ENCODE peak calls at places on chromosomes 12 and 14, in nine cellular contexts. H is H1, G is body of pancreas, M is transverse colon, B is tibial nerve, L is A549, R is heart left ventricle, V is Peyer's patch, X is uterus. C is an unnamed sample.

GRCh38 chr14:30935445-30935844 is 61.1 kb downstream of the COCH start:
- DNase-seq in H (no peak), G (no peak), M (no peak), B (no peak), L (no peak), R (no peak), V (no peak), X (no peak), C (no peak)

GRCh38 chr12:40801082-40801481 is 108.8 kb downstream of the CNTN1 start:
- DNase-seq in H (no peak), G (no peak), M (no peak), B (no peak), L (no peak), R (no peak), V (no peak), X (no peak), C (no peak)

GRCh38 chr14:94617988-94618822 is 6.0 kb downstream of the SERPINA3 start:
- DNase-seq in H (no peak), G (no peak), M (no peak), B (no peak), L (no peak), R (no peak), V (no peak), X (no peak), C (no peak)

GRCh38 chr12:120651821-120652220 is 11.4 kb downstream of the CABP1 start:
- DNase-seq in H (no peak), G (no peak), M (no peak), B (no peak), L (no peak), R (no peak), V (no peak), X (no peak), C (no peak)

GRCh38 chr12:76878899-76879709 is at the start of gene CSRP2:
- DNase-seq in H (peak; percentile 90), G (peak; percentile 90), M (peak; percentile 88), B (peak; percentile 80), L (peak; percentile 86), R (peak; percentile 90), V (peak; percentile 48), X (peak; percentile 91), C (peak; percentile 53)

GRCh38 chr12:87368259-87368658 is 660.9 kb downstream of the C12orf50 start:
- DNase-seq in H (no peak), G (no peak), M (no peak), B (no peak), L (no peak), R (no peak), V (no peak), X (no peak), C (no peak)

GRCh38 chr12:48973992-48974673 is 2.6 kb upstream of the WNT10B start:
- DNase-seq in H (no peak), G (peak; percentile 53), M (no peak), B (peak; percentile 68), L (no peak), R (no peak), V (peak; percentile 41), X (no peak), C (peak; percentile 39)

GRCh38 chr14:75274899-75275569 is 3.6 kb upstream of the FOS start:
- DNase-seq in H (no peak), G (no peak), M (peak; percentile 74), B (no peak), L (no peak), R (peak; percentile 43), V (peak; percentile 94), X (no peak), C (no peak)

GRCh38 chr12:38053655-38054464 is 262.7 kb upstream of the ALG10B start:
- DNase-seq in H (no peak), G (peak; percentile 80), M (peak; percentile 22), B (no peak), L (peak; percentile 43), R (no peak), V (no peak), X (no peak), C (no peak)

GRCh38 chr14:77151918-77152588 is 10.5 kb upstream of the ZDHHC22 start:
- DNase-seq in H (no peak), G (no peak), M (no peak), B (no peak), L (peak; percentile 83), R (no peak), V (no peak), X (no peak), C (no peak)

GRCh38 chr12:1115471-1116242 is 124.6 kb downstream of the ERC1 start:
- DNase-seq in H (no peak), G (no peak), M (no peak), B (no peak), L (no peak), R (no peak), V (no peak), X (no peak), C (no peak)

GRCh38 chr12:3777206-3777809 is 24.4 kb upstream of the CRACR2A start:
- DNase-seq in H (no peak), G (no peak), M (no peak), B (no peak), L (peak; percentile 25), R (no peak), V (no peak), X (no peak), C (no peak)

GRCh38 chr14:22606380-22606779 is 8.3 kb downstream of the ABHD4 start:
- DNase-seq in H (no peak), G (no peak), M (no peak), B (no peak), L (no peak), R (no peak), V (no peak), X (no peak), C (no peak)

GRCh38 chr14:51473808-51474207 is 177.9 kb upstream of the FRMD6 start:
- DNase-seq in H (no peak), G (no peak), M (no peak), B (no peak), L (no peak), R (no peak), V (no peak), X (no peak), C (no peak)

GRCh38 chr12:11967356-11968040 is 103.2 kb upstream of the BCL2L14 start:
- DNase-seq in H (no peak), G (no peak), M (no peak), B (no peak), L (no peak), R (no peak), V (no peak), X (no peak), C (no peak)

DNA sequence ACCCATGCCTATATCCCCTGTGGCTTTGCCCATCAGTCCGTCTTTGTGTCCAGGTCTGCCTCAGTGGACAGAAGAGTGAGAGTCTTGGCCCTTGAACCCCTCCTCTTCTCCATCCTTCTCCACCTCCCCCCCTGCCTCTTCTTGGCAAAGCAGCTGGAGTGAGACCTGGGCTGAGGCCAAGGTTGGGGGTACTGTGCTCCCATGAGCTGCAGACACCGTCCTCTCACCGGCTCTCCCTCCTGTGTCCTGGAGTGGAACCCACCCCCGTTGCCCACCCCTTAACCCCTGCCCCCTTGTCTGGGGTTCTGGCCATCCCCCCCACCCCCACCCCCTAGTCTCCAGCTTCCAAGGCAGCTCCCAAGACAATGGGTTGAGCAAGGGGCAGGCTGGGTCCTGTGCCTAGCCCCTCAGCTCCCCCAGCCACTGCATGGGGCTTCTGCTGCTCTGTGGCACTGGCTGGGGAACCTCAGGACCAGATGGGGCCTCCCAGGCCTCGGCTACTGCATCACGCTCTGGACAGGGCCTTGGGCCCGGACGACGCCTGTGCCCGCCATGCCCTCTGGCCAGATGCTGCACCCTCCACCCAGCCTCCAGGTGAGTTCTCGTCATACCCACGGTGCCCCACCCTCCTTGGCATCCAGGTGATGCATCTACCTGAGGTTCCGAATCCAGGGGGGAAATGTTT is 35.7 kb downstream of the RTL1 start:
- DNase-seq in H (no peak), G (no peak), M (no peak), B (no peak), L (no peak), R (no peak), V (no peak), X (no peak), C (no peak)
- TF ChIP-seq POLR2A in H (no peak), G (no peak), M (no peak), B (no peak), L (no peak), R (no peak), V (no peak), X (no peak), C (no peak)

GRCh38 chr14:103453791-103454190 is 68.6 kb downstream of the MARK3 start:
- DNase-seq in H (no peak), G (no peak), M (no peak), B (no peak), L (no peak), R (no peak), V (no peak), X (no peak), C (no peak)

GRCh38 chr14:103451401-103451800 is 66.2 kb downstream of the MARK3 start:
- DNase-seq in H (no peak), G (no peak), M (no peak), B (no peak), L (no peak), R (no peak), V (no peak), X (no peak), C (no peak)

GRCh38 chr14:103448097-103448496 is 62.9 kb downstream of the MARK3 start:
- DNase-seq in H (no peak), G (no peak), M (no peak), B (no peak), L (no peak), R (no peak), V (no peak), X (no peak), C (no peak)

GRCh38 chr14:103449762-103450161 is 64.5 kb downstream of the MARK3 start:
- DNase-seq in H (no peak), G (no peak), M (no peak), B (no peak), L (no peak), R (no peak), V (no peak), X (no peak), C (no peak)

GRCh38 chr14:103450423-103450822 is 65.2 kb downstream of the MARK3 start:
- DNase-seq in H (no peak), G (no peak), M (no peak), B (no peak), L (no peak), R (no peak), V (no peak), X (no peak), C (no peak)
- H3K9me3 ChIP-seq in H (no peaks in the 10 kb centered on the region), G (no peaks in the 10 kb centered on the region), M (no peaks in the 10 kb centered on the region), B (no peaks in the 10 kb centered on the region), L (no peaks in the 10 kb centered on the region), R (no peaks in the 10 kb centered on the region), V (no peaks in the 10 kb centered on the region), X (no peaks in the 10 kb centered on the region), C (no peaks in the 10 kb centered on the region)

DNA sequence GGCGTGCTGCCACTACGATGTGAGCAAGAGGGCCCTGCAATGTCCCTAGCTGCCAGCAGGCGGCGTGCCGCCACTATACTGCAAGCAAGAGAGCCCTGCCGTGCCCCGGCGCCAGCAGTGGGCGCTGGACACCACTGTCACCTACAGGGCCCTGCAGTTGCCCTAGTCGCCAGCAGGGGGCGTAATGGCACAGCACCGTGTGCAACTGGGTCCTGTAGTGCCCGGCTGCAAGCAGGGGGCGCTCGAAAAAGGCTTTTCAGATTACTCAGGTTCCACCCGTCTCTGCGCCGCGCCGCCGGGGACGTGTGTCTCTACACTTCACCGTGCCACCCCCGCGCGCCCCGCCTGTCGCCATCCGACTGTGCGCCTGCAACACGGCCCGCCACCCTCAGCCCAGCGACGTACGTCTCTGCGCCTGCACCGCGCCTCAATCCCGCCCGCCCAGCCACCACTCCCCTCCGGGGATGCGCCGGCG is 1356.9 kb downstream of the TMEM121 start:
- DNase-seq in H (no peak), G (peak; percentile 26), M (no peak), B (no peak), L (no peak), R (peak; percentile 13), V (no peak), X (no peak), C (no peak)
- TF ChIP-seq CTCF in H (peak; percentile 59), G (peak; percentile 11), M (no peak), B (no peak), L (no peak), R (peak; percentile 35), V (peak; percentile 18), X (no peak), C (peak; percentile 47)

GRCh38 chr12:31715283-31715825 is 13.5 kb downstream of the AMN1 start:
- DNase-seq in H (no peak), G (no peak), M (no peak), B (no peak), L (no peak), R (no peak), V (no peak), X (no peak), C (no peak)
- TF ChIP-seq POLR2A in H (no peak), G (no peak), M (no peak), B (no peak), L (no peak), R (no peak), V (no peak), X (no peak), C (no peak)

C was measured in gastrocnemius medialis.